ENCODE peak calls at places on chromosomes 12 and 14, in four cellular contexts. One of them, this sample, is unnamed.

GRCh38 chr12:52815676-52816075 is 1.8 kb upstream of the KRT4 start:
- DNase-seq in GM12865: no peak
- DNase-seq in MCF 10A: no peak
- DNase-seq in fibroblast of the aortic adventitia: no peak
- DNase-seq in this sample: no peak

GRCh38 chr12:54196396-54196795 is 7.6 kb upstream of the SMUG1 start:
- DNase-seq in GM12865: no peak
- DNase-seq in MCF 10A: no peak
- DNase-seq in fibroblast of the aortic adventitia: no peak
- DNase-seq in this sample: no peak

GRCh38 chr12:131112016-131112415 is 158.3 kb downstream of the ADGRD1 start:
- DNase-seq in GM12865: no peak
- DNase-seq in MCF 10A: peak
- DNase-seq in fibroblast of the aortic adventitia: no peak
- DNase-seq in this sample: peak

GRCh38 chr12:89939468-89940215 is 231.0 kb upstream of the ATP2B1 start:
- DNase-seq in GM12865: no peak
- DNase-seq in MCF 10A: no peak
- DNase-seq in fibroblast of the aortic adventitia: no peak
- DNase-seq in this sample: no peak

GRCh38 chr14:105439710-105440553 is 20.3 kb downstream of the MTA1 start:
- DNase-seq in GM12865: no peak
- DNase-seq in MCF 10A: peak
- DNase-seq in fibroblast of the aortic adventitia: no peak
- DNase-seq in this sample: peak

GRCh38 chr14:80587096-80587724 is 354.3 kb downstream of the CEP128 start:
- DNase-seq in GM12865: peak
- DNase-seq in MCF 10A: peak
- DNase-seq in fibroblast of the aortic adventitia: peak
- DNase-seq in this sample: peak

GRCh38 chr12:48198619-48198973 is 4.5 kb downstream of the OR10AD1 start:
- DNase-seq in GM12865: peak
- DNase-seq in MCF 10A: no peak
- DNase-seq in fibroblast of the aortic adventitia: no peak
- DNase-seq in this sample: peak

GRCh38 chr14:101761881-101762529 is 496 bp downstream of the PPP2R5C start:
- DNase-seq in GM12865: peak
- DNase-seq in MCF 10A: peak
- DNase-seq in fibroblast of the aortic adventitia: no peak
- DNase-seq in this sample: no peak

GRCh38 chr12:52183544-52183910 is 8.3 kb downstream of the KRT80 start:
- DNase-seq in GM12865: no peak
- DNase-seq in MCF 10A: peak
- DNase-seq in fibroblast of the aortic adventitia: no peak
- DNase-seq in this sample: no peak

DNA sequence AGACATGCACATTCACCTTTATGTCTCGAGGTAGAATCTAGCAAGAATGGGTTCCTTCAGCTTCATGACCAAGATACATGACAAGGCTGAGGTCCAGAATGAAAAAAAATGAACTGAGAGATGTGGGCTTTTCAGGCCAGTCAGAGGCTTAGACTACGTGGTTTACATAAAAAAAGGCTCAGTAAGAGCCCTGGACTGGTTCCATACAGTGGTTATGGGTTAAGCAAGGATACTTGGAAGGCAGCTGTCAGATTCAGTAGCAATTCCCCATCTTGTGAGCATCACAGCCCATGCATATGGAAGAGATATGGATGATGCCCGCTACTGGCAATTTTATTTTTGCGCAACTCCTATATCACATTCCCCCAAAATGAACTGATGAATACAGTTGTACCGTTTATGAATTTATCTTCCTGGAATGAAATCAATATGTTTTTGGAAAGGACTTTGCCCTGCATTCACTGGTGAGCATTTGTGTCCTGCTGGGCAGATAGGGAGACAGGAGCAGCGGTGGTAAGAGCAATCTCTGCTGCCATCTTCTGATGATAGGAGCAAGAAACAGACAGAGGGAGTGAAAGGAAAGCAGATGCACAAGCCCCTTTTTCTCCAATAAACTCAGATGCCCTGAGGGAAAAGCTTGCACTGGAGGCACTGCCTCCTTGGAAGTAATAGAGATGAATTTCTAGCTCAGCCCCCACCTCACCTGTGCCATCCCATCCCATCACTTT is 280.4 kb downstream of the GALC start:
- DNase-seq in GM12865: no peak
- DNase-seq in MCF 10A: no peak
- DNase-seq in fibroblast of the aortic adventitia: peak
- DNase-seq in this sample: no peak
- TF ChIP-seq CTCF in GM12865: no peak
- TF ChIP-seq CTCF in MCF 10A: no peak
- TF ChIP-seq CTCF in fibroblast of the aortic adventitia: no peak
- TF ChIP-seq CTCF in this sample: peak

DNA sequence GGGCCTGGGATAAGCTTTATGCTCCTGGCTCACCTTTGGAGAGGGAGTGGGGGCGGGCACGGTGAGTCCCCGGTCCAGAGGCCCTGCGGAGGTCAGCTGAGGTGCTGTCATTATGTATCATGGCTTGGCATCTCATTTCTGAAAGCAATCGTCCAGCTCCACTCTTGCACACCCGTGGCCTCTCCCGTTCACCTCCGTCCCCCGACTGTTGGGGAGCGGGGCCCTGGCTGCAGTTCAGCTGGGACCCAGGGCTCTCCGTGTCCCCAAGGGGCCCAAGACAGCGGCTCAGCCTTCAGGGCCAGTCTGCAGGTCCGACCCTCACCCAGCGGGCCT is 10.6 kb downstream of the BMP4 start:
- DNase-seq in GM12865: no peak
- DNase-seq in MCF 10A: no peak
- DNase-seq in fibroblast of the aortic adventitia: no peak
- DNase-seq in this sample: no peak
- TF ChIP-seq CTCF in GM12865: no peak
- TF ChIP-seq CTCF in MCF 10A: no peak
- TF ChIP-seq CTCF in fibroblast of the aortic adventitia: no peak
- TF ChIP-seq CTCF in this sample: no peak

GRCh38 chr14:106556665-106557289 is 1030.4 kb downstream of the TMEM121 start:
- DNase-seq in GM12865: peak
- DNase-seq in MCF 10A: peak
- DNase-seq in fibroblast of the aortic adventitia: no peak
- DNase-seq in this sample: no peak
- TF ChIP-seq CTCF in GM12865: peak
- TF ChIP-seq CTCF in MCF 10A: peak
- TF ChIP-seq CTCF in fibroblast of the aortic adventitia: peak
- TF ChIP-seq CTCF in this sample: no peak

GRCh38 chr14:86035882-86036281 is 505.9 kb downstream of the FLRT2 start:
- DNase-seq in GM12865: peak
- DNase-seq in MCF 10A: peak
- DNase-seq in fibroblast of the aortic adventitia: peak
- DNase-seq in this sample: peak
- TF ChIP-seq CTCF in GM12865: peak
- TF ChIP-seq CTCF in MCF 10A: peak
- TF ChIP-seq CTCF in fibroblast of the aortic adventitia: peak
- TF ChIP-seq CTCF in this sample: peak